ENCODE peak calls at places on chromosomes 1 and 21, in four cellular contexts. Y is activated T-cell treated with anti-CD3 and anti-CD28 coated beads for 1 hour, X is OCI-LY7, E is iPS-NIHi11. A is an unnamed sample.

GRCh38 chr21:21018841-21019240 is 20.6 kb downstream of the NCAM2 start:
- DNase-seq in X (no peak), E (no peak), Y (no peak), A (no peak)

GRCh38 chr1:69824932-69825331 is 257.2 kb downstream of the LRRC7 start:
- DNase-seq in Y (no peak), E (no peak), X (no peak), A (no peak)

GRCh38 chr1:10765734-10766478 is 30.5 kb downstream of the CASZ1 start:
- DNase-seq in Y (no peak), E (no peak), X (no peak), A (no peak)

GRCh38 chr1:114618606-114619005 is 37.2 kb upstream of the BCAS2 start:
- DNase-seq in E (no peak), Y (no peak), X (no peak), A (no peak)

GRCh38 chr1:81978945-81979344 is 178.2 kb downstream of the ADGRL2 start:
- DNase-seq in Y (no peak), E (peak; percentile 40), X (no peak), A (no peak)

GRCh38 chr21:41370840-41371697 is 9.2 kb downstream of the MX2 start:
- DNase-seq in E (no peak), X (no peak), Y (no peak), A (no peak)

GRCh38 chr1:174428033-174428432 is 19.7 kb upstream of the GPR52 start:
- DNase-seq in E (no peak), X (no peak), Y (no peak), A (peak; percentile 18)

GRCh38 chr21:42313501-42313969 is 1.7 kb downstream of the TFF3 start:
- DNase-seq in Y (no peak), E (no peak), X (no peak), A (no peak)

GRCh38 chr1:19351858-19352257 is 39.7 kb downstream of the SLC66A1 start:
- DNase-seq in E (no peak), X (no peak), Y (no peak), A (no peak)

GRCh38 chr1:13871413-13871812 is 171.4 kb downstream of the PRDM2 start:
- DNase-seq in Y (no peak), E (no peak), X (no peak), A (no peak)

GRCh38 chr1:75423616-75424015 is 187.3 kb downstream of the SLC44A5 start:
- DNase-seq in X (no peak), E (peak; percentile 20), Y (no peak), A (peak; percentile 36)

GRCh38 chr1:32773764-32774463 is 43.2 kb downstream of the YARS1 start:
- DNase-seq in Y (no peak), X (no peak), E (no peak), A (no peak)

GRCh38 chr1:89610457-89610991 is 22.4 kb upstream of the LRRC8C start:
- DNase-seq in Y (peak; percentile 28), E (no peak), X (no peak), A (no peak)

GRCh38 chr1:15128520-15129313 is 24.8 kb upstream of the TMEM51 start:
- DNase-seq in Y (peak; percentile 61), E (peak; percentile 92), X (peak; percentile 60), A (peak; percentile 83)

GRCh38 chr1:178060789-178061556 is 32.9 kb upstream of the RASAL2 start:
- DNase-seq in Y (no peak), X (no peak), E (peak; percentile 57), A (no peak)

GRCh38 chr21:27584266-27584665 is 617.4 kb upstream of the ADAMTS5 start:
- DNase-seq in X (no peak), E (no peak), Y (no peak), A (no peak)

GRCh38 chr1:15799928-15800835 is 7.3 kb downstream of the UQCRHL start:
- DNase-seq in E (peak; percentile 71), Y (no peak), X (no peak), A (peak; percentile 37)

GRCh38 chr1:154911691-154912550 is 24.6 kb downstream of the PMVK start:
- DNase-seq in Y (no peak), X (no peak), E (no peak), A (no peak)

GRCh38 chr1:8745749-8746390 is 71.6 kb downstream of the RERE start:
- DNase-seq in X (no peak), E (no peak), Y (no peak), A (no peak)

GRCh38 chr1:182643699-182644098 is 39.5 kb upstream of the RGS16 start:
- DNase-seq in X (no peak), Y (no peak), E (no peak), A (no peak)